ENCODE peak calls at places on chromosome 9, in six cellular contexts. T is hippocampal formation; M is NCI-H460; Q is stimulated activated CD4-positive, alpha-beta T cell treated with anti-CD3 and anti-CD28 coated beads, Interleukin-15, amount 100 ng/mL, for 1 hour; J is colonic mucosa; H is SJSA1. V is an unnamed sample.
A peak's percentile ranks its signal among the peaks of the same experiment; 100 is the strongest.

GRCh38 chr9:88953401-88954029 is 37.8 kb upstream of the S1PR3 start:
- DNase-seq in J (no peak), M (no peak), Q (no peak), T (peak; percentile 60), H (no peak), V (peak; percentile 37)

GRCh38 chr9:89701221-89701798 is 96.5 kb downstream of the GADD45G start:
- DNase-seq in J (no peak), T (no peak), H (no peak), Q (peak; percentile 66), M (no peak), V (no peak)

GRCh38 chr9:90842984-90843383 is 41.4 kb downstream of the SYK start:
- DNase-seq in T (no peak), H (no peak), Q (no peak), J (no peak), M (no peak), V (no peak)

GRCh38 chr9:28212979-28213378 is 639.7 kb upstream of the C9orf72 start:
- DNase-seq in Q (no peak), H (no peak), T (no peak), J (no peak), M (peak; percentile 34), V (no peak)

GRCh38 chr9:106707722-106708121 is 155.2 kb upstream of the ZNF462 start:
- DNase-seq in M (no peak), H (no peak), Q (no peak), J (no peak), T (no peak), V (peak; percentile 51)

GRCh38 chr9:137029058-137029922 is 1.3 kb upstream of the ABCA2 start:
- DNase-seq in H (peak; percentile 77), J (peak; percentile 87), Q (peak; percentile 65), M (peak; percentile 68), T (peak; percentile 31), V (peak; percentile 85)

GRCh38 chr9:82036101-82036500 is 47.5 kb downstream of the SPATA31D1 start:
- DNase-seq in Q (no peak), M (no peak), J (no peak), H (no peak), T (no peak), V (no peak)

GRCh38 chr9:124868511-124869465 is 6.9 kb downstream of the ARPC5L start:
- DNase-seq in Q (peak; percentile 91), H (peak; percentile 85), M (peak; percentile 83), T (peak; percentile 74), J (peak; percentile 90), V (peak; percentile 91)

GRCh38 chr9:134377143-134377484 is 50.9 kb downstream of the RXRA start:
- DNase-seq in M (no peak), T (no peak), H (no peak), Q (no peak), J (no peak), V (no peak)

GRCh38 chr9:104795857-104796256 is 31.9 kb downstream of the NIPSNAP3B start:
- DNase-seq in T (no peak), H (no peak), J (no peak), M (no peak), Q (no peak), V (no peak)

GRCh38 chr9:78954286-78954685 is 617.5 kb upstream of the TLE4 start:
- DNase-seq in J (no peak), H (no peak), T (no peak), M (no peak), Q (no peak), V (no peak)

GRCh38 chr9:35116539-35116897 is 856 bp upstream of the ATOSB start:
- DNase-seq in M (no peak), J (no peak), Q (no peak), H (no peak), T (no peak), V (peak; percentile 54)

GRCh38 chr9:6686396-6686795 is 40.9 kb upstream of the GLDC start:
- DNase-seq in M (no peak), Q (no peak), T (peak; percentile 61), J (no peak), H (no peak), V (no peak)

GRCh38 chr9:123551636-123552203 is 195.7 kb downstream of the CRB2 start:
- DNase-seq in J (no peak), M (no peak), H (no peak), Q (no peak), T (no peak), V (no peak)

GRCh38 chr9:79353856-79354520 is 217.8 kb upstream of the TLE4 start:
- DNase-seq in Q (no peak), M (no peak), T (no peak), H (no peak), J (no peak), V (no peak)

GRCh38 chr9:6098431-6098830 is 83.0 kb upstream of the RANBP6 start:
- DNase-seq in H (no peak), Q (no peak), J (no peak), M (no peak), T (no peak), V (no peak)

GRCh38 chr9:16825364-16825763 is 45.1 kb downstream of the BNC2 start:
- DNase-seq in T (no peak), M (no peak), J (no peak), Q (no peak), H (no peak), V (no peak)

GRCh38 chr9:91948423-91949292 is 1.4 kb downstream of the ROR2 start:
- DNase-seq in T (no peak), Q (no peak), M (peak; percentile 8), J (peak; percentile 57), H (peak; percentile 45), V (peak; percentile 31)

GRCh38 chr9:92709954-92710353 is 40.0 kb upstream of the IPPK start:
- DNase-seq in T (no peak), Q (no peak), H (no peak), J (no peak), M (no peak), V (no peak)

GRCh38 chr9:95102572-95102971 is 214.9 kb downstream of the FANCC start:
- DNase-seq in M (no peak), Q (no peak), H (no peak), T (no peak), J (no peak), V (no peak)